ENCODE peak calls at places on chromosomes 6 and 20, in nine cellular contexts. G, T, C, W, B, Y, V, M and H are unnamed samples.

GRCh38 chr6:89035252-89036106 is 45.1 kb upstream of the PNRC1 start:
- DNase-seq in G (peak), T (peak), C (no peak), W (no peak), B (peak), Y (peak), V (no peak), M (no peak), H (no peak)

GRCh38 chr20:14288341-14289330 is 48.8 kb downstream of the FLRT3 start:
- DNase-seq in G (no peak), T (peak), C (no peak), W (no peak), B (peak), Y (no peak), V (no peak), M (no peak), H (no peak)

GRCh38 chr6:33178755-33179475 is 13.4 kb downstream of the COL11A2 start:
- DNase-seq in G (no peak), T (no peak), C (no peak), W (no peak), B (no peak), Y (no peak), V (no peak), M (no peak), H (no peak)

GRCh38 chr6:41644297-41644879 is 6.1 kb downstream of the MDFI start:
- DNase-seq in G (no peak), T (no peak), C (no peak), W (no peak), B (no peak), Y (peak), V (no peak), M (no peak), H (no peak)

GRCh38 chr20:44911264-44911921 is 1.5 kb downstream of the PABPC1L start:
- DNase-seq in G (no peak), T (peak), C (no peak), W (no peak), B (peak), Y (no peak), V (peak), M (peak), H (peak)

GRCh38 chr6:79984261-79984660 is 20.2 kb upstream of the TTK start:
- DNase-seq in G (no peak), T (peak), C (no peak), W (no peak), B (peak), Y (no peak), V (no peak), M (peak), H (no peak)

GRCh38 chr6:100344321-100344720 is 120.4 kb downstream of the SIM1 start:
- DNase-seq in G (no peak), T (no peak), C (no peak), W (no peak), B (peak), Y (no peak), V (no peak), M (no peak), H (no peak)

GRCh38 chr6:49634080-49634810 is 2.4 kb downstream of the RHAG start:
- DNase-seq in G (no peak), T (no peak), C (no peak), W (no peak), B (no peak), Y (no peak), V (no peak), M (no peak), H (no peak)

GRCh38 chr6:46352541-46353267 is 138.5 kb downstream of the RCAN2 start:
- DNase-seq in G (no peak), T (no peak), C (no peak), W (no peak), B (no peak), Y (no peak), V (no peak), M (no peak), H (no peak)

GRCh38 chr6:31692886-31693285 is 10.2 kb downstream of the ABHD16A start:
- DNase-seq in G (no peak), T (no peak), C (no peak), W (no peak), B (no peak), Y (no peak), V (no peak), M (no peak), H (no peak)

GRCh38 chr6:10690651-10691445 is 3.6 kb downstream of the C6orf52 start:
- DNase-seq in G (no peak), T (peak), C (no peak), W (no peak), B (no peak), Y (no peak), V (no peak), M (no peak), H (no peak)

GRCh38 chr20:64113796-64114355 is 6.5 kb upstream of the NPBWR2 start:
- DNase-seq in G (no peak), T (no peak), C (peak), W (peak), B (no peak), Y (peak), V (no peak), M (no peak), H (no peak)

GRCh38 chr6:159257846-159258245 is 88.6 kb downstream of the FNDC1 start:
- DNase-seq in G (no peak), T (no peak), C (no peak), W (no peak), B (peak), Y (no peak), V (no peak), M (no peak), H (no peak)

GRCh38 chr6:42727084-42727601 is 4.7 kb upstream of the PRPH2 start:
- DNase-seq in G (peak), T (no peak), C (no peak), W (no peak), B (no peak), Y (no peak), V (no peak), M (peak), H (no peak)

GRCh38 chr20:40532103-40532502 is 156.9 kb downstream of the MAFB start:
- DNase-seq in G (no peak), T (peak), C (no peak), W (no peak), B (peak), Y (no peak), V (no peak), M (peak), H (no peak)

GRCh38 chr6:157086632-157087031 is 236.7 kb downstream of the TMEM242 start:
- DNase-seq in G (no peak), T (no peak), C (no peak), W (no peak), B (no peak), Y (no peak), V (no peak), M (no peak), H (no peak)

GRCh38 chr6:169452117-169452868 is 198.6 kb upstream of the THBS2 start:
- DNase-seq in G (peak), T (peak), C (no peak), W (no peak), B (peak), Y (peak), V (no peak), M (no peak), H (no peak)

GRCh38 chr6:81857812-81858211 is 105.3 kb upstream of the TENT5A start:
- DNase-seq in G (no peak), T (no peak), C (no peak), W (no peak), B (peak), Y (no peak), V (no peak), M (no peak), H (no peak)

GRCh38 chr6:71349976-71350615 is 61.5 kb downstream of the OGFRL1 start:
- DNase-seq in G (peak), T (peak), C (no peak), W (no peak), B (peak), Y (peak), V (no peak), M (no peak), H (no peak)

GRCh38 chr20:2470051-2470431 is 548 bp downstream of the SNRPB start:
- DNase-seq in G (peak), T (peak), C (no peak), W (no peak), B (peak), Y (peak), V (peak), M (no peak), H (peak)

GRCh38 chr6:155936551-155936950 is 480.9 kb upstream of the NOX3 start:
- DNase-seq in G (no peak), T (no peak), C (no peak), W (no peak), B (no peak), Y (peak), V (no peak), M (no peak), H (no peak)

GRCh38 chr6:68559716-68560115 is 75.4 kb upstream of the ADGRB3 start:
- DNase-seq in G (no peak), T (peak), C (no peak), W (no peak), B (no peak), Y (no peak), V (peak), M (no peak), H (no peak)

GRCh38 chr6:34234667-34235604 is 1.7 kb upstream of the HMGA1 start:
- DNase-seq in G (no peak), T (no peak), C (no peak), W (peak), B (no peak), Y (no peak), V (peak), M (peak), H (peak)

DNA sequence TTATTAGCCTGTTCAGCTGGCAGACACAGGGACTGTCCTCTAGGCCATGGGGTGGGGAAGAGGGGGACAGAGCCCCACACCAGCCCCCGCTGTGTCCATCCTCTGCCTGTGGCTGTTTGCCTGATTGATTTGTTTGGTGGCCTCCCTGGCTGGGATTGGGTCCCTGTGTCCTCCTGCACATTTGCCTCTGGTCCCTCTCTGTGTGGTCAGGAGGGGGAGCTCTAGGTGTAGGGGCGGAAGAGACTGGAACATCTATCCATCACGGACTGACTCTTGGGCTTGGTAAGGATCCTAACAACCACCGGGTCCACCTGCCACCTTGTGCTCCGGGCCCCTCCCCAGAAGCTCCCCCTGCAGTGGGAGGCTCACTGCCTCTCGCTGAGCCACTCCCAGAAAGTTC is 38.4 kb upstream of the CCDC167 start:
- DNase-seq in G (no peak), T (no peak), C (no peak), W (no peak), B (no peak), Y (no peak), V (no peak), M (peak), H (peak)
- TF ChIP-seq CTCF in G (peak), T (peak), C (no peak), W (peak), B (peak), Y (no peak), V (peak), M (peak), H (peak)

GRCh38 chr6:57268294-57268640 is 46.2 kb upstream of the RAB23 start:
- DNase-seq in G (no peak), T (no peak), C (no peak), W (no peak), B (no peak), Y (no peak), V (no peak), M (no peak), H (no peak)
- TF ChIP-seq CTCF in G (no peak), T (no peak), C (no peak), W (no peak), B (no peak), Y (no peak), V (peak), M (no peak), H (no peak)

DNA sequence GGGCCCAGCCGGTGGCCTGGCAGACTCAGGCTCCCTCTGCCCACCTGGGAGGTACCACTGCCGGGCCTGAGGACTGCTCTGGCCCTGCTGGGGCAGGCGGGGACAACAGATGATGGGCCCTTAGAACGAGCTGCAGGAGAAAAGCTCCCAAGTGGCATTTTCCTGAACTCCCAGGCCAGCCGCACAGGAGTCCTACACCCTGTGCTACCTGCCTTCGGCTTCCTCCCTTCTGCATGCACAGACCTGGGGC is 41.3 kb downstream of the DSTN start:
- DNase-seq in G (no peak), T (no peak), C (no peak), W (no peak), B (no peak), Y (peak), V (no peak), M (no peak), H (no peak)
- TF ChIP-seq CTCF in G (no peak), T (no peak), C (no peak), W (no peak), B (no peak), Y (no peak), V (no peak), M (no peak), H (no peak)

GRCh38 chr20:62873280-62873679 is 11.7 kb upstream of the TCFL5 start:
- DNase-seq in G (no peak), T (no peak), C (no peak), W (peak), B (no peak), Y (no peak), V (no peak), M (no peak), H (no peak)

GRCh38 chr20:62876441-62876825 is 14.8 kb upstream of the TCFL5 start:
- DNase-seq in G (no peak), T (no peak), C (no peak), W (peak), B (no peak), Y (no peak), V (no peak), M (no peak), H (no peak)

GRCh38 chr20:62876826-62877728 is 15.5 kb upstream of the TCFL5 start:
- DNase-seq in G (peak), T (peak), C (no peak), W (peak), B (peak), Y (peak), V (no peak), M (peak), H (no peak)

GRCh38 chr20:62874745-62875344 is 13.2 kb upstream of the TCFL5 start:
- DNase-seq in G (no peak), T (no peak), C (no peak), W (peak), B (no peak), Y (no peak), V (no peak), M (no peak), H (no peak)

DNA sequence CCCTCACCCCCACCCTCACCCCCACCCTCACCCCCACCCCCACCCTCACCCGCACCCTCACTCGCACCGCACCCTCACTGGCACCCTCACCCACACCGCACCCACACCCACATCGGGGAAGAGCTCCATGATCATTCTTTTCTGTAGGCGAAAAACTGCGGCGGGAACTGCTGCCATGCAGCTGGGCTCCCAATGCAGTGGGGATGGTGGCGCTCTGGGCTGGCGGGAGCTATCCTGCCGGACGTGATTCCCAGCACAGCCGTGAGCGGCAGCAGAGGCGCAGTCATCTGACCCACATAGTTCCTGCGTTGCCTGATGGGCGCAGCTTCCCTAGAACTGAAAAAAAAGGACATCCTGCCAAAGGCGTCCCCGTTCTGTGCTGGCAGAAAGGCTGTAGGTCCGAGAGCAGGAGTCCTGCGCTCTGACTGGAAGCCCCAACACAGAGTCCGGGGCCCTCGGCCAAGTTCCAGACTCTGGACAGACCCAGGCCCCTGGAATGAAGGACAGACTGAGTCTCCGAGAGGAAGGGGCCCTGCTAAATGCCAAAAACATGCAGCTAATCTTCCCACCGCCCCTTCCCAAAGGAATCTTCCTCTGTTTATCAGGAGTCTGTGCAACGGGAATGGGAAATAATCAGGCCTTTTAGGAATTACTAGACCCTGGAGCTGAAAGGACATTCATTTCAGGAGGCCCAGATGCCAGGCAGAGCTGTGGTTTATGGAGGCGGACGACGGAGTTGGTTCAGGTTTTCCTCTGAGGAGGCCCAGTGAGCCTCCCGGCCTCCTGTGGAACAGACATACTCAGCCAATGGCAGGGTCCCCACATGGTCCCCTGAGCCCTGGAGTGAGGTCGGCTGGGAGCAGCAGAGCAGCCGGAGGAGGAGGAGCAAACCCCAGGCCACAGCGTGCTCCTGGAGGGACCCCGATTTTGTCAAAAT is 14.1 kb upstream of the TCFL5 start:
- DNase-seq in G (peak), T (peak), C (peak), W (peak), B (peak), Y (peak), V (peak), M (peak), H (no peak)
- TF ChIP-seq CTCF in G (peak), T (peak), C (peak), W (peak), B (peak), Y (peak), V (peak), M (peak), H (no peak)

DNA sequence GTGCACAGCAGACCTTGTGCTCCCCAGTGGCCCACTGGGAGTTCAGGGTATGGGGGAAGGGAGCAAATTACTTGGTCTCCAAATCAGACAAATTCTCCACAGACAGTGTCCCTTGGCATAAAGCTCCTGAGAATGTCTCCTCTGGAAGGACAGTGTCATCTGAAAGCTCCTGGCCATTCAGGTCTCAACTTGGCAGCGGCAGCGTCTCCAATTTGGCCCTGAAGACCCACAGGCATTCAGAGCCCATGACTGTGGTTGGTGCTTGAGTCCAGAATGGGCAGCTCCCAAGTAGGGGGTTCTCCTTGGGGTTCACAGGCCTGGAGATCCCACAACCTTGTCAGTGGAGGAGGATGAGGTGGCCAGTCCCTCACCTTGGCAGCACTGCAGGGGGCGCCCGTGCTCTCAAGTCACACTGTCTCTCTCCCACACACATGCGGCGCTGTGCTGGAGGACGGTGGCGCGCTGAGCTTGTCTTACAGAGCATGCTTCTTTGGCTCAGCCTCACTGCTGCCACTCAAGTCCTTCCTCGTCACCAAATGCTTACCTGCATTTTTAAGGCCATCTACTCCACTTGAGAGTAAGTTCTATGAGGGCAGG is 20.7 kb downstream of the DYNLRB1 start:
- DNase-seq in G (peak), T (peak), C (no peak), W (no peak), B (peak), Y (no peak), V (peak), M (peak), H (no peak)
- TF ChIP-seq CTCF in G (peak), T (peak), C (no peak), W (peak), B (peak), Y (peak), V (peak), M (peak), H (peak)

DNA sequence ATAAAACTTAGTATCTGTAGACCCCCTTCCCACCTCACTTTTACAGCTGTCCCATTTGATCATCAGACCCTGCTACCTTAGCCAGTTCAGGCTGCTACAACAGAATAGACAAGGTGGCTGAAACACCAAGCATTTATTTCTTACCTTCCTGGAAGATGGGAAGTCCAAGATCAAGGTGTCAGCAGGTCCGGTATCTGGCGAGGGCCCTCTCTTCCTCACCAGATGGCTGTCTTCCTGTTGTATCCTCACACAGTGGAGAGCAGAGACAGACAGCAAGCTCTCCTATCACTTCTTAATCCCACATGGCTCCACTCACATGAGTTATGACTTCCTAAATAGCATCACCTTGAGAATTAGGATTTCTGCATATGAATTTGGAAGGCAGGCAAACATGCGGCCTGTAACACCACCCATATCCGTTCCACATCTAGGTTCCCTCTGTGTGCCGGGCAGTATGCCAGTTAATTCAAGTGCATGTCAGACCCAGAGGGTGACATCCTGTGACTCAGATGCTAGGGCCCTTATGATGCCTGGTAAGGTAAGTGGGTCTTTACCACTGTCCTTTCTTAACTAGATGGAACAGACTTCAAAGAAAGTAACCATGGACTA is 2.1 kb downstream of the RAET1E start:
- DNase-seq in G (peak), T (peak), C (no peak), W (no peak), B (peak), Y (peak), V (no peak), M (no peak), H (no peak)
- TF ChIP-seq CTCF in G (no peak), T (no peak), C (no peak), W (no peak), B (no peak), Y (no peak), V (no peak), M (no peak), H (no peak)

GRCh38 chr6:133992992-133993682 is 40.1 kb downstream of the TBPL1 start:
- DNase-seq in G (no peak), T (peak), C (no peak), W (no peak), B (no peak), Y (no peak), V (no peak), M (no peak), H (no peak)

GRCh38 chr6:133991096-133991593 is 38.1 kb downstream of the TBPL1 start:
- DNase-seq in G (no peak), T (peak), C (no peak), W (no peak), B (peak), Y (no peak), V (no peak), M (no peak), H (no peak)

GRCh38 chr6:133989525-133989924 is 36.5 kb downstream of the TBPL1 start:
- DNase-seq in G (no peak), T (no peak), C (no peak), W (no peak), B (no peak), Y (no peak), V (no peak), M (no peak), H (no peak)

GRCh38 chr6:133986942-133987341 is 33.9 kb downstream of the TBPL1 start:
- DNase-seq in G (no peak), T (no peak), C (no peak), W (no peak), B (no peak), Y (no peak), V (no peak), M (no peak), H (no peak)

GRCh38 chr6:133990321-133990720 is 37.3 kb downstream of the TBPL1 start:
- DNase-seq in G (no peak), T (no peak), C (no peak), W (no peak), B (no peak), Y (no peak), V (no peak), M (no peak), H (no peak)
- TF ChIP-seq CTCF in G (no peak), T (no peak), C (no peak), W (no peak), B (no peak), Y (no peak), V (no peak), M (no peak), H (no peak)

GRCh38 chr20:4916991-4917881 is 84.1 kb downstream of the SLC23A2 start:
- DNase-seq in G (no peak), T (peak), C (no peak), W (no peak), B (no peak), Y (no peak), V (no peak), M (no peak), H (no peak)
- TF ChIP-seq CTCF in G (no peak), T (no peak), C (no peak), W (peak), B (no peak), Y (peak), V (no peak), M (no peak), H (no peak)

GRCh38 chr6:139364302-139364981 is 10.0 kb downstream of the CITED2 start:
- DNase-seq in G (no peak), T (peak), C (no peak), W (no peak), B (peak), Y (no peak), V (no peak), M (no peak), H (peak)
- TF ChIP-seq CTCF in G (peak), T (peak), C (peak), W (peak), B (peak), Y (peak), V (peak), M (peak), H (no peak)